ENCODE peak calls at places on chromosomes 6 and 20, in eight cellular contexts. N is KG1; E is endothelial cell; Q is stimulated activated CD4-positive, alpha-beta T cell treated with anti-CD3 and anti-CD28 coated beads, Interleukin-1b, Interleukin-23, amount 100 ng/mL, for 24 hours; T is T1000; O is effector memory CD8-positive, alpha-beta T cell; F is colonic mucosa; D is sigmoid colon. S is an unnamed sample.

GRCh38 chr20:32706486-32706885 is 32.7 kb upstream of the C20orf203 start:
- DNase-seq in T (no peak), Q (no peak), F (no peak), N (no peak), E (no peak), D (no peak), O (no peak), S (no peak)

GRCh38 chr6:122799916-122800701 is 11.1 kb downstream of the SMPDL3A start:
- DNase-seq in D (no peak), F (no peak), O (no peak), N (no peak), T (no peak), Q (no peak), E (no peak), S (no peak)

GRCh38 chr20:32796383-32797159 is 23.2 kb upstream of the MAPRE1 start:
- DNase-seq in E (no peak), O (no peak), D (no peak), T (no peak), N (no peak), Q (no peak), F (no peak), S (no peak)

GRCh38 chr6:29964553-29964903 is 22.2 kb downstream of the HLA-A start:
- DNase-seq in Q (no peak), E (no peak), N (no peak), F (no peak), O (no peak), T (no peak), D (no peak), S (no peak)

GRCh38 chr20:57667924-57668782 is 41.7 kb downstream of the PMEPA1 start:
- DNase-seq in F (peak), T (no peak), N (no peak), E (no peak), D (no peak), Q (no peak), O (no peak), S (no peak)

GRCh38 chr6:71238351-71238750 is 50.3 kb upstream of the OGFRL1 start:
- DNase-seq in O (no peak), T (no peak), D (no peak), E (no peak), F (no peak), N (no peak), Q (no peak), S (no peak)

GRCh38 chr20:64051033-64051452 is 1.6 kb upstream of the SOX18 start:
- DNase-seq in E (no peak), T (no peak), D (no peak), N (no peak), F (no peak), Q (no peak), O (no peak), S (no peak)

GRCh38 chr6:168447282-168447681 is 6.3 kb downstream of the SMOC2 start:
- DNase-seq in F (no peak), T (no peak), D (no peak), O (no peak), N (no peak), Q (no peak), E (no peak), S (no peak)

GRCh38 chr6:159533568-159533967 is 159.5 kb downstream of the SOD2 start:
- DNase-seq in N (no peak), Q (no peak), F (no peak), O (no peak), D (no peak), E (no peak), T (no peak), S (no peak)

GRCh38 chr6:31401403-31401802 is 2.0 kb upstream of the MICA start:
- DNase-seq in Q (no peak), F (peak), O (no peak), D (peak), E (no peak), T (peak), N (no peak), S (no peak)

S was measured in SIG-M5.